ENCODE peak calls at places on chromosomes 3 and 15, in four cellular contexts. Q is A549, E is IMR-90, G is K562. T is an unnamed sample.

GRCh38 chr15:81299630-81300273 is 24.2 kb downstream of the STARD5 start:
- DNase-seq in Q (no peak), E (no peak), G (no peak), T (no peak)

GRCh38 chr3:188839187-188839695 is 332.5 kb upstream of the TPRG1 start:
- DNase-seq in Q (peak), E (no peak), G (no peak), T (no peak)

GRCh38 chr15:62124953-62125263 is 40.2 kb downstream of the C2CD4B start:
- DNase-seq in Q (peak), E (no peak), G (no peak), T (no peak)

GRCh38 chr15:65189102-65189740 is 4.1 kb upstream of the CLPX start:
- DNase-seq in Q (peak), E (peak), G (peak), T (no peak)

GRCh38 chr3:115469649-115470048 is 153.7 kb upstream of the GAP43 start:
- DNase-seq in Q (no peak), E (no peak), G (no peak), T (peak)

GRCh38 chr15:27743638-27744037 is 355.5 kb downstream of the OCA2 start:
- DNase-seq in Q (no peak), E (no peak), G (no peak), T (no peak)

GRCh38 chr15:100869151-100869999 is 10.3 kb upstream of the ALDH1A3 start:
- DNase-seq in Q (peak), E (no peak), G (peak), T (no peak)

GRCh38 chr3:141457624-141458236 is 29.1 kb upstream of the RASA2 start:
- DNase-seq in Q (no peak), E (peak), G (no peak), T (no peak)

GRCh38 chr3:166844329-166844728 is 535.8 kb downstream of the ZBBX start:
- DNase-seq in Q (no peak), E (no peak), G (no peak), T (no peak)

GRCh38 chr3:156150434-156151066 is 30.2 kb downstream of the KCNAB1 start:
- DNase-seq in Q (peak), E (peak), G (peak), T (no peak)

GRCh38 chr3:59388555-59389280 is 338.9 kb upstream of the CFAP20DC start:
- DNase-seq in Q (no peak), E (no peak), G (no peak), T (no peak)

GRCh38 chr3:105585-105984 is 91.0 kb upstream of the CHL1 start:
- DNase-seq in Q (no peak), E (no peak), G (no peak), T (no peak)

GRCh38 chr3:113183748-113184661 is 27.4 kb upstream of the BOC start:
- DNase-seq in Q (peak), E (peak), G (no peak), T (no peak)

GRCh38 chr3:169110633-169111032 is 552.9 kb downstream of the MECOM start:
- DNase-seq in Q (no peak), E (no peak), G (no peak), T (no peak)

GRCh38 chr3:162014284-162014683 is 517.7 kb downstream of the OTOL1 start:
- DNase-seq in Q (no peak), E (no peak), G (no peak), T (no peak)

GRCh38 chr3:184786271-184787010 is 25.5 kb upstream of the VPS8 start:
- DNase-seq in Q (no peak), E (peak), G (no peak), T (no peak)

GRCh38 chr3:19471147-19471546 is 322.8 kb downstream of the KCNH8 start:
- DNase-seq in Q (no peak), E (no peak), G (no peak), T (no peak)

GRCh38 chr15:29740692-29741311 is 81.5 kb downstream of the TJP1 start:
- DNase-seq in Q (peak), E (no peak), G (no peak), T (no peak)

GRCh38 chr3:4836516-4836915 is 142.7 kb upstream of the BHLHE40 start:
- DNase-seq in Q (no peak), E (no peak), G (no peak), T (no peak)

GRCh38 chr15:78065284-78065872 is 12.1 kb downstream of the TBC1D2B start:
- DNase-seq in Q (no peak), E (peak), G (no peak), T (no peak)

GRCh38 chr3:10518506-10519150 is 13.2 kb upstream of the ATP2B2 start:
- DNase-seq in Q (no peak), E (peak), G (no peak), T (no peak)

GRCh38 chr3:135197856-135198255 is 402.8 kb downstream of the EPHB1 start:
- DNase-seq in Q (no peak), E (no peak), G (no peak), T (no peak)

GRCh38 chr3:58486036-58486435 is 5.9 kb upstream of the KCTD6 start:
- DNase-seq in Q (no peak), E (no peak), G (no peak), T (no peak)

GRCh38 chr3:187318819-187319616 is 27.5 kb upstream of the MASP1 start:
- DNase-seq in Q (peak), E (peak), G (peak), T (no peak)

GRCh38 chr3:184592411-184593200 is 31.0 kb downstream of the EPHB3 start:
- DNase-seq in Q (no peak), E (peak), G (no peak), T (no peak)

GRCh38 chr15:67520276-67520975 is 505 bp upstream of the C15orf61 start:
- DNase-seq in Q (no peak), E (peak), G (no peak), T (no peak)

GRCh38 chr3:57078366-57079220 is 18.1 kb downstream of the SPATA12 start:
- DNase-seq in Q (peak), E (peak), G (peak), T (no peak)

GRCh38 chr15:53586815-53587214 is 172.6 kb downstream of the WDR72 start:
- DNase-seq in Q (peak), E (no peak), G (peak), T (no peak)

GRCh38 chr3:188244395-188244861 is 90.5 kb downstream of the LPP start:
- DNase-seq in Q (peak), E (peak), G (no peak), T (no peak)

GRCh38 chr15:85404922-85405293 is 24.5 kb downstream of the AKAP13 start:
- DNase-seq in Q (no peak), E (peak), G (no peak), T (no peak)

GRCh38 chr3:122955916-122956684 is 71.5 kb downstream of the SEMA5B start:
- DNase-seq in Q (no peak), E (no peak), G (no peak), T (no peak)

GRCh38 chr3:114319453-114319852 is 25.6 kb downstream of the TIGIT start:
- DNase-seq in Q (peak), E (peak), G (no peak), T (no peak)

GRCh38 chr3:192901435-192901834 is 16.2 kb downstream of the MB21D2 start:
- DNase-seq in Q (peak), E (peak), G (no peak), T (no peak)

GRCh38 chr3:46693038-46693896 is at the start of gene ALS2CL:
- DNase-seq in Q (peak), E (no peak), G (peak), T (no peak)

GRCh38 chr3:35946121-35946856 is 307.0 kb downstream of the ARPP21 start:
- DNase-seq in Q (peak), E (peak), G (no peak), T (no peak)

GRCh38 chr3:197374951-197375560 is 76.6 kb upstream of the DLG1 start:
- DNase-seq in Q (no peak), E (no peak), G (no peak), T (no peak)

GRCh38 chr15:73941044-73941443 is 14.8 kb downstream of the LOXL1 start:
- DNase-seq in Q (peak), E (peak), G (no peak), T (no peak)

GRCh38 chr3:120622870-120623718 is 27.0 kb downstream of the NDUFB4 start:
- DNase-seq in Q (peak), E (peak), G (peak), T (no peak)

GRCh38 chr3:31251083-31251482 is 281.6 kb upstream of the STT3B start:
- DNase-seq in Q (no peak), E (no peak), G (no peak), T (no peak)

GRCh38 chr3:69737396-69737795 is 1.9 kb upstream of the MITF start:
- DNase-seq in Q (no peak), E (no peak), G (no peak), T (no peak)

GRCh38 chr15:99249270-99249817 is at the start of gene TTC23:
- DNase-seq in Q (peak), E (peak), G (no peak), T (no peak)

GRCh38 chr15:99250494-99251435 is 516 bp upstream of the LRRC28 start:
- DNase-seq in Q (peak), E (peak), G (peak), T (peak)

GRCh38 chr15:99250001-99250400 is 620 bp upstream of the TTC23 start:
- DNase-seq in Q (no peak), E (no peak), G (no peak), T (no peak)

GRCh38 chr15:99252326-99252725 is 1.0 kb downstream of the LRRC28 start:
- DNase-seq in Q (no peak), E (no peak), G (no peak), T (no peak)

DNA sequence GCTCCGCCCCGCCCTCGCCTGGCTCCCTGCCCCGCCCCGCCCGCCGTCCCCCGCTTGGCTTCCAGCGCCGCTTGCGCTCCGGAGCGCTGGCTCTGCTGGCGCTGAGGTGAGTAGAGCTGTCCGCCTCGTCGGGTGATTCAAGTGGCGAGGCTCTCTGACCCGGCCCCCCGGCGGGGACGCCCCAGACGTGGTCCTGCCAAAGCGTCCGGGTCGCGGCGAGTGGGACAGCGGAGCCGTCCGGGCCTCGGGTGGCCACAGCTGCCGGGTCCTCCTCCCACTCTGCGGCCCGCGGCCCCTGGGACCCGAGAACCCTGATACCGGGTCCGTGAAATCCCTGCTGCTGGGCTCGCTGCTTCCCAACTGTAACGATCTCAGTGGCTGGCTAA is at the start of gene LRRC28:
- DNase-seq in Q (no peak), E (no peak), G (no peak), T (no peak)
- TF ChIP-seq ELK1 in Q (no peak), E (no peak), G (no peak), T (no peak)

GRCh38 chr3:195105389-195105788 is 165.6 kb downstream of the XXYLT1 start:
- DNase-seq in Q (peak), E (peak), G (no peak), T (no peak)

GRCh38 chr3:195104340-195104739 is 166.6 kb downstream of the XXYLT1 start:
- DNase-seq in Q (no peak), E (no peak), G (no peak), T (no peak)

GRCh38 chr3:195105841-195106417 is 165.0 kb downstream of the XXYLT1 start:
- DNase-seq in Q (no peak), E (no peak), G (no peak), T (no peak)

GRCh38 chr3:195107593-195107992 is 163.4 kb downstream of the XXYLT1 start:
- DNase-seq in Q (no peak), E (no peak), G (no peak), T (no peak)

GRCh38 chr3:195106418-195106906 is 164.5 kb downstream of the XXYLT1 start:
- DNase-seq in Q (peak), E (peak), G (peak), T (no peak)
- TF ChIP-seq ELK1 in Q (no peak), E (no peak), G (no peak), T (no peak)

GRCh38 chr3:16372362-16373269 is 107.6 kb downstream of the OXNAD1 start:
- DNase-seq in Q (no peak), E (no peak), G (no peak), T (peak)
- TF ChIP-seq ELK1 in Q (no peak), E (no peak), G (no peak), T (no peak)

GRCh38 chr15:41487802-41488201 is 5.9 kb upstream of the ITPKA start:
- DNase-seq in Q (no peak), E (peak), G (no peak), T (no peak)
- TF ChIP-seq ELK1 in Q (no peak), E (no peak), G (no peak), T (no peak)

GRCh38 chr3:144652573-144652972 is 681.0 kb downstream of the DIPK2A start:
- DNase-seq in Q (no peak), E (peak), G (no peak), T (no peak)
- TF ChIP-seq ELK1 in Q (no peak), E (no peak), G (no peak), T (no peak)

DNA sequence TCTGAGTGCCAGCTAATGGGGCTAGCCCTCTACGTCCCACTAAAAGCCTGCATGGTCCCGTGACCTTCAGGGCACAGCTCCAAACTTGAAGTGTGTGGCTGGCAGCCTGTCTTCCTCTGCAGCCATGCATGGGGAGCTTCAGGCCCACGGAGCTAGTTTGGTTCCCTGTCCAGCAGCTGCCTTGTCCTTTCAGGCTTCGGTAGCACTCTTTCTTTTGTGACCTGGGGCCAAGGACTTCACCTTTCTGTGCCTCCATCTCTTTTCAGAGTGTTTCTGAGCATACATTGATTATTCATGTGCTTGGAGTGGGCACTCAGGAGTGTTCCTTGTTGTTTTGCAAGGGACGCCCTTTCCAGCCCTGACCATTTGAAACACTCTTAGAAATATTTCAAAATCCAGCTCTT is 155.2 kb downstream of the DNAJB8 start:
- DNase-seq in Q (no peak), E (no peak), G (no peak), T (no peak)
- TF ChIP-seq ELK1 in Q (no peak), E (no peak), G (no peak), T (no peak)

DNA sequence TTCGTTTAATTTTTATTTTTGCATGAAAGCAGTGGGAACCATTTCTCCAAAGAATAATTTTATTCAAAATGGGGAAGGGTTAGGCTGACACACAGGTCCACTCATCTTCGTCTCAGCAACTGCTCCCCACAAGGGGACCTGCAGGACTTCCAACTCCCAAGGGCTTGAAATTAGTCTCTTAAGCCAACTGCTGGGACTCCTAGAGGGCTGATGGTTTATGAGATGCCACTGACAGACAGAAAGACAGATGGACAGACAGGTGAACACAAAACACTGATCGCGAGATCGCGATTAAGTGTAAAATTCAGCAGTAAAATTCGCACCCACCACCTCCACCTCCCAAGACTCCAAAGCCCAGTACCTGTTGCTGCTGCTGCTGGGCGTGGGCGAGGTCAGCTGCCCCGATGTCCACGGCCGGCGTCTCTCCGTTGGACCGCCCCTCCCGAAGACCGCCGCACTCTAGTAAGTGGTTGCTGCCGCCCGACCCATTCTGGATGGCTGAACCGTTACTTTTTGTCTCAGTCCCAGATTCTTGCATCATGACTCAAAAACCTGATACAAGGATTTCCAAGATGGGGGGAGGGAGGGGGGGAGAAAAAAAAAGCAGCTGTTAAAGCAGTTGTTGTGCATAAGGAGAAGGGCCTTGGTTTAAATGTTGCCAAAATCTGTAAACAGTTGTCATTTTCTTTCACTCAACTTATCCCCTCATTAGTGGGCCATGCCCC is 385.5 kb downstream of the FOXP1 start:
- DNase-seq in Q (no peak), E (no peak), G (no peak), T (no peak)
- TF ChIP-seq ELK1 in Q (no peak), E (no peak), G (no peak), T (no peak)

DNA sequence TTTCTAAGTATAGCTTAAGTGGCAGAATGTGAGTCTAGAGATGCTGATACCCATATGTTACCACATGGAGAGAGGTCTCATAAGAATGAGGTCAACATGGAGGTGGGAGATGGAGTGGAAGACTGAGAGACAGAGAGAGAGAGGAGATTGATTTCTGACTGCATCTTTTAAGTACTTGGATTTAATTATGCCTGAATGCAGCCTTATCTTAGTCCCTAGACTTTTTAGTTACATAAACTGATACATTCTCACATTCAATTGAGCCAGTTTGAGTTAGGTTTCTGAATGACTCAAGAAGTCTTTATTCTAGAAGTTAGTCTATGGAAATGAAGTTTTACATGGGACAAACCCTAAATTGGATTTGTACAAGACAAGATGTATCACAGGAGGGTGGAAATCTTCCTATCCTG is 58.5 kb upstream of the TNFSF10 start:
- DNase-seq in Q (no peak), E (no peak), G (no peak), T (no peak)
- TF ChIP-seq ELK1 in Q (no peak), E (no peak), G (no peak), T (no peak)